ENCODE peak calls at places on chromosomes 3 and 15, in nine cellular contexts. H, F, S, R, X, B, G, T and O are unnamed samples.

GRCh38 chr3:189108032-189108431 is 63.7 kb upstream of the TPRG1 start:
- DNase-seq in X (no peak), S (no peak), H (peak), B (no peak), T (no peak), G (no peak), R (no peak), F (no peak), O (no peak)

GRCh38 chr3:197718904-197719303 is 17.8 kb downstream of the RUBCN start:
- DNase-seq in R (no peak), X (peak), F (no peak), G (peak), S (peak), H (peak), T (peak), B (peak), O (no peak)

GRCh38 chr3:11757441-11757875 is 89.2 kb downstream of the TAMM41 start:
- DNase-seq in X (no peak), H (no peak), T (no peak), R (no peak), F (no peak), B (peak), G (no peak), S (no peak), O (peak)

GRCh38 chr3:36606871-36607765 is 157.2 kb downstream of the DCLK3 start:
- DNase-seq in F (no peak), X (no peak), T (no peak), G (no peak), H (no peak), R (no peak), S (no peak), B (peak), O (no peak)

GRCh38 chr3:188788621-188789081 is 383.1 kb upstream of the TPRG1 start:
- DNase-seq in B (peak), G (peak), R (peak), X (no peak), F (no peak), H (peak), S (no peak), T (peak), O (no peak)

GRCh38 chr15:85681391-85681790 is 113.3 kb downstream of the KLHL25 start:
- DNase-seq in T (no peak), R (no peak), X (no peak), G (no peak), S (no peak), F (no peak), H (no peak), B (no peak), O (no peak)

GRCh38 chr3:123792473-123793201 is 91.5 kb downstream of the MYLK start:
- DNase-seq in B (peak), S (no peak), H (no peak), R (no peak), X (no peak), T (peak), G (no peak), F (no peak), O (no peak)

GRCh38 chr3:64150527-64151238 is 74.6 kb downstream of the PRICKLE2 start:
- DNase-seq in G (peak), R (no peak), X (no peak), B (peak), F (no peak), H (peak), S (no peak), T (no peak), O (no peak)